ENCODE peak calls at places on chromosomes 12 and 14, in eight cellular contexts. Q is stimulated activated CD4-positive, alpha-beta T cell treated with anti-CD3 and anti-CD28 coated beads, Interleukin-12 subunit alpha, Interleukin-12 subunit beta, amount 100 ng/mL, for 4 hours; F is KBM-7; E is ascending aorta; A is right cardiac atrium; J is sigmoid colon; S is GM10248; I is activated CD4-positive, alpha-beta T cell treated with anti-CD3 and anti-CD28 coated beads, Interleukin-2, amount 10 ng/mL, durations not matched to agents 7 days and 5 days. Z is an unnamed sample.

GRCh38 chr12:49019435-49020317 is 1.1 kb upstream of the PRKAG1 start:
- DNase-seq in S (peak; percentile 70), E (no peak), F (peak; percentile 93), A (no peak), I (peak; percentile 54), Q (peak; percentile 21), J (no peak), Z (no peak)

GRCh38 chr14:89000007-89000942 is 175.8 kb downstream of the TTC8 start:
- DNase-seq in E (no peak), F (peak; percentile 88), A (peak; percentile 49), I (no peak), Q (no peak), J (no peak), S (no peak), Z (no peak)

GRCh38 chr14:57227083-57227482 is 41.6 kb downstream of the EXOC5 start:
- DNase-seq in E (no peak), Q (no peak), F (no peak), A (no peak), J (no peak), I (no peak), S (no peak), Z (no peak)

GRCh38 chr12:6766651-6767300 is 613 bp downstream of the PTMS start:
- DNase-seq in E (no peak), J (peak; percentile 91), S (peak; percentile 77), Q (peak; percentile 57), F (peak; percentile 56), A (peak; percentile 83), I (peak; percentile 49), Z (peak; percentile 68)

GRCh38 chr14:41482861-41483260 is 123.8 kb upstream of the LRFN5 start:
- DNase-seq in E (no peak), I (no peak), F (no peak), J (no peak), Q (no peak), A (no peak), S (no peak), Z (no peak)

GRCh38 chr12:43104524-43104923 is 447.5 kb downstream of the ADAMTS20 start:
- DNase-seq in I (no peak), S (no peak), A (no peak), F (no peak), Q (no peak), E (no peak), J (no peak), Z (no peak)

GRCh38 chr12:2791086-2791485 is 3.7 kb upstream of the FKBP4 start:
- DNase-seq in S (no peak), F (no peak), J (no peak), Q (no peak), E (no peak), I (no peak), A (no peak), Z (no peak)

GRCh38 chr12:47736877-47737676 is 11.8 kb upstream of the ENDOU start:
- DNase-seq in I (no peak), S (no peak), F (no peak), Q (no peak), J (peak; percentile 96), E (peak; percentile 77), A (peak; percentile 94), Z (no peak)

GRCh38 chr14:35438910-35439713 is 34.6 kb upstream of the NFKBIA start:
- DNase-seq in Q (no peak), A (no peak), J (no peak), I (no peak), F (peak; percentile 32), S (peak; percentile 32), E (no peak), Z (no peak)

GRCh38 chr12:22731231-22731630 is 106.3 kb downstream of the ETNK1 start:
- DNase-seq in A (no peak), Q (no peak), E (no peak), S (no peak), J (no peak), I (no peak), F (no peak), Z (no peak)

GRCh38 chr12:14443531-14443930 is 78.0 kb downstream of the ATF7IP start:
- DNase-seq in J (no peak), I (no peak), F (no peak), Q (no peak), E (no peak), S (no peak), A (no peak), Z (no peak)

GRCh38 chr14:75559451-75560187 is 18.8 kb upstream of the FLVCR2 start:
- DNase-seq in A (no peak), E (no peak), J (no peak), I (peak; percentile 37), Q (peak; percentile 66), S (peak; percentile 50), F (peak; percentile 42), Z (no peak)

Z was measured in activated CD4-positive, CD25-positive, alpha-beta regulatory T cell treated with anti-CD3 and anti-CD28 coated beads, Interleukin-2, amount 50 U/mL, for 72 hours.